ENCODE peak calls at places on chromosome 13, in seven cellular contexts. N, J, C, S, D, Z and L are unnamed samples.

GRCh38 chr13:85366759-85367417 is 432.3 kb downstream of the SLITRK6 start:
- DNase-seq in J (no peak), D (no peak), N (no peak), C (no peak), Z (no peak), S (no peak), L (no peak)

GRCh38 chr13:110942248-110942981 is 27.5 kb upstream of the ANKRD10 start:
- DNase-seq in D (no peak), C (no peak), S (no peak), J (peak), Z (no peak), N (no peak), L (no peak)

GRCh38 chr13:22738357-22738756 is 442.4 kb upstream of the SGCG start:
- DNase-seq in Z (no peak), S (no peak), J (no peak), D (no peak), N (no peak), C (no peak), L (no peak)

GRCh38 chr13:22499919-22500318 is 680.9 kb upstream of the SGCG start:
- DNase-seq in J (no peak), D (no peak), Z (no peak), C (no peak), S (no peak), N (no peak), L (no peak)

GRCh38 chr13:112486386-112487126 is 101.4 kb downstream of the TUBGCP3 start:
- DNase-seq in C (no peak), N (no peak), Z (no peak), J (peak), D (no peak), S (no peak), L (peak)

GRCh38 chr13:30125422-30126073 is 181.8 kb downstream of the KATNAL1 start:
- DNase-seq in S (no peak), C (peak), Z (no peak), J (peak), N (no peak), D (no peak), L (peak)

GRCh38 chr13:113532156-113532806 is 41.8 kb upstream of the DCUN1D2 start:
- DNase-seq in D (no peak), S (peak), J (peak), N (no peak), Z (no peak), C (no peak), L (no peak)

GRCh38 chr13:101747039-101747438 is 294.6 kb downstream of the ITGBL1 start:
- DNase-seq in Z (no peak), S (no peak), C (no peak), J (no peak), D (no peak), N (no peak), L (no peak)

GRCh38 chr13:25300861-25301346 is 521 bp upstream of the NUP58 start:
- DNase-seq in N (peak), Z (no peak), S (peak), J (peak), C (no peak), D (no peak), L (peak)

GRCh38 chr13:69677343-69677742 is 430.3 kb upstream of the ATXN8OS start:
- DNase-seq in S (no peak), C (no peak), D (no peak), Z (no peak), N (no peak), J (no peak), L (no peak)

GRCh38 chr13:50365683-50366391 is 350.6 kb downstream of the KCNRG start:
- DNase-seq in Z (no peak), S (no peak), N (no peak), J (no peak), D (peak), C (no peak), L (no peak)

GRCh38 chr13:21672811-21673591 is 2.1 kb downstream of the FGF9 start:
- DNase-seq in C (no peak), D (no peak), N (peak), J (no peak), Z (no peak), S (no peak), L (no peak)

GRCh38 chr13:95222733-95223018 is 78.6 kb downstream of the ABCC4 start:
- DNase-seq in S (no peak), Z (no peak), D (no peak), J (no peak), N (no peak), C (no peak), L (no peak)

GRCh38 chr13:76019421-76020044 is 383.4 kb downstream of the LMO7 start:
- DNase-seq in J (peak), S (peak), N (peak), C (no peak), D (no peak), Z (no peak), L (no peak)

GRCh38 chr13:112244495-112245177 is 131.5 kb upstream of the SPACA7 start:
- DNase-seq in J (no peak), S (peak), N (no peak), Z (no peak), C (no peak), D (peak), L (no peak)

GRCh38 chr13:50810468-50810867 is 33.0 kb downstream of the DLEU7 start:
- DNase-seq in N (no peak), D (no peak), Z (no peak), J (no peak), C (no peak), S (no peak), L (no peak)

GRCh38 chr13:30053904-30054303 is 203.5 kb upstream of the UBL3 start:
- DNase-seq in S (no peak), D (no peak), C (no peak), N (no peak), Z (no peak), J (no peak), L (no peak)

GRCh38 chr13:52950436-52950960 is 78.1 kb upstream of the OLFM4 start:
- DNase-seq in N (no peak), J (no peak), S (no peak), C (no peak), D (no peak), Z (no peak), L (no peak)

GRCh38 chr13:21894091-21894490 is 223.2 kb downstream of the FGF9 start:
- DNase-seq in S (no peak), D (no peak), Z (no peak), J (no peak), N (peak), C (no peak), L (no peak)

GRCh38 chr13:21075303-21076264 is 14.2 kb upstream of the LATS2 start:
- DNase-seq in S (peak), J (peak), N (peak), D (no peak), Z (no peak), C (peak), L (no peak)

GRCh38 chr13:100280681-100281080 is 191.8 kb downstream of the PCCA start:
- DNase-seq in S (no peak), N (no peak), C (no peak), D (no peak), Z (no peak), J (peak), L (peak)

DNA sequence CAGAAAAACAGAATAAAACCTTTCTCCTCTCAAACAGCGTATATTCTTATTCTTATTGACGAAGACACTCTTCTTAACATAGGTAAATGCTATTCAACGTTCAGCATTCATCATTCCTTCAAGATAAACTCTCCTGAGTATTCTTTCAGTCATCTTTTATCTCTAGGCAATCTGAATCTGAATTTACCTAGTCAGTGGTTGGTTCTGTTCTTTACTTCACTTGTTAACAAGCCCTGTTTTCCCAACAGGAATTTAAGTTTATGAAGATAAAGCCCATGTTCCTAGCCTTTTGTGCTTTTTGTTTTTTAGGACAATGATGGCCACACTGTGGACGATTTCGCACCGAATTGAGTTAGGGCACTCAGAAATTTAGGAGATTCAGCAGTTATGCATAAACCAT is 3.2 kb downstream of the ELF1 start:
- DNase-seq in J (no peak), C (no peak), Z (no peak), N (no peak), S (no peak), D (no peak), L (no peak)
- H3K4me3 ChIP-seq in J (no peak), C (no peak), Z (peak), N (no peak), S (no peak), D (no peak), L (no peak)

GRCh38 chr13:47397739-47398138 is 500.9 kb upstream of the HTR2A start:
- DNase-seq in J (peak), Z (no peak), N (no peak), S (no peak), C (no peak), D (no peak), L (no peak)
- TF ChIP-seq CTCF in J (no peak), Z (no peak), N (no peak), S (no peak), C (no peak), D (no peak), L (no peak)

DNA sequence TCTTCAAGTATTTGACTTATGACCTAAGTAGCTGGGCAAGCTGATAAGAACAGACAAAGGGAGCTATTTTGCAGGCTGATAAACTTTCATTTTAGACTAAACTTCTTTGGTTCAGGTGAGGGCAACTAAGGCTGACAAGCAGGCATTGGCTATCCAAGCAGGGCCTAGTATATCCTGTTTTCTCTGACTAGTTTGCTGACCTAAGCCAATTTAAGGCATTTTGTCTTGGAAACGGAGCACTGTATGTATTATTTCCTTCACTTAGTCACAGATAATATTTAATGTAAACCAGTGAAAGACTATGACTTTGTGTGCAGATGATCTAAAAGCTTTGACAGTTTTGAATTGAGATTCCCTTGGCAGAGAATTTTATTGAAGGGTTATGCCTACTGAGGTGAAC is 172.5 kb downstream of the POU4F1 start:
- DNase-seq in C (no peak), J (no peak), D (no peak), Z (no peak), N (no peak), S (no peak), L (no peak)
- H3K4me3 ChIP-seq in C (no peak), J (no peak), D (no peak), Z (no peak), N (no peak), S (no peak), L (no peak)

GRCh38 chr13:39676315-39676876 is 20.9 kb downstream of the COG6 start:
- DNase-seq in S (no peak), Z (no peak), J (peak), N (no peak), C (peak), D (no peak), L (peak)
- TF ChIP-seq CTCF in S (peak), Z (no peak), J (peak), N (no peak), C (peak), D (peak), L (peak)

DNA sequence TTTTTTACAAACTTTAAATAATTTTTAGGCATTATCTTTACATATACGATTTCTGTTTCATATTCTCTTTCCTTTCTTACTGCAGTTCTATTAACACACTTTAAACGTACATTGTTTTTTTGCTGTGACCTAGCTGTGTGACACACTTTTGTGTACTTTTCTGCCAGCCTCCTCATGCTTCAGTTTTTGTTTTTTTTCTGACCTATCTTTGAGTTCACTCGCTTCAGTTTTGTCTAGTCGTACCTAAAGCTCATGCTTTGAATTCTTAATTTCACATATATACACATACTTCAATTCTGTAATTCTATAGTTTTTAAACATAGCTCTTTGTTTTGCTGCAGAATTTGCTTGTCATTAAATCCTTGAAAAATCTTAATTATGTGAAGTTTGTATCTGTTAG is 150.4 kb downstream of the PDS5B start:
- DNase-seq in S (no peak), D (no peak), J (peak), C (no peak), Z (no peak), N (no peak), L (no peak)
- H3K4me3 ChIP-seq in S (peak), D (peak), J (peak), C (no peak), Z (no peak), N (no peak), L (no peak)

DNA sequence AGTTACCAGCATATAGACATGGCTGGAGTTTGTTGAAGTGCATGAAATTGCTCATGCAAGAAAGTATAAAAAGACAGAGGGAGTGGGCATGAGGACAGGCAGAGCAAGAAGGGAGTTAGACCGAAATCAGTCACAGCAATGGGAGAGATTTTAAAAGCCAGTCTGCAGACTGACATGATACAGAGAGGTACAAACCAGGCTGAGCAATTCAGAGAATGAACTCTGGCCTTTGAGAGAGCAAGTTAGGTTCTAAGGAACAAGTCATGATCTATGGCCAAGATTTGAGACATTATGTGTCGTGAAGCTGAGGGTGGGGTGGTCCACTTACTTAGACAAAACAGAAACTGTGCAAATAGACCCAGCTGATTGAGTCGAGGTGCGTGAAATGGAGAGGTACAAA is 93.4 kb upstream of the TSC22D1 start:
- DNase-seq in Z (no peak), S (no peak), N (no peak), C (no peak), D (no peak), J (no peak), L (no peak)
- TF ChIP-seq CTCF in Z (no peak), S (no peak), N (no peak), C (no peak), D (no peak), J (no peak), L (no peak)